ENCODE peak calls at places on chromosomes 3 and 15, in seven cellular contexts. N is activated CD4-positive, alpha-beta T cell treated with anti-CD3 and anti-CD28 coated beads for 48 hours; F is T-helper 17 cell; Y is endodermal cell; Z is AG08395; M is iris pigment epithelial cell; A is activated gamma-delta T cell. X is an unnamed sample.

GRCh38 chr3:60363817-60364216 is 887.4 kb downstream of the FHIT start:
- DNase-seq in N (peak), F (no peak), Y (no peak), Z (no peak), M (no peak), A (no peak), X (no peak)

GRCh38 chr15:25710184-25710583 is 152.9 kb downstream of the ATP10A start:
- DNase-seq in N (peak), F (no peak), Y (peak), Z (peak), M (no peak), A (no peak), X (peak)

GRCh38 chr15:56149071-56149470 is 94.6 kb downstream of the RFX7 start:
- DNase-seq in N (no peak), F (no peak), Y (no peak), Z (peak), M (peak), A (no peak), X (no peak)

GRCh38 chr3:36763111-36763849 is 1.1 kb downstream of the DCLK3 start:
- DNase-seq in N (no peak), F (no peak), Y (peak), Z (no peak), M (no peak), A (no peak), X (no peak)

GRCh38 chr3:54424283-54424682 is 301.9 kb downstream of the CACNA2D3 start:
- DNase-seq in N (no peak), F (no peak), Y (no peak), Z (no peak), M (no peak), A (no peak), X (no peak)

GRCh38 chr15:51134416-51135199 is 39.9 kb upstream of the TNFAIP8L3 start:
- DNase-seq in N (no peak), F (no peak), Y (no peak), Z (no peak), M (peak), A (no peak), X (no peak)

GRCh38 chr3:7565574-7565973 is 704.7 kb downstream of the GRM7 start:
- DNase-seq in N (no peak), F (no peak), Y (no peak), Z (no peak), M (no peak), A (no peak), X (no peak)

GRCh38 chr15:55737373-55737772 is 5.6 kb downstream of the PRTG start:
- DNase-seq in N (no peak), F (no peak), Y (no peak), Z (no peak), M (peak), A (no peak), X (peak)

GRCh38 chr3:126433496-126434263 is 39.0 kb downstream of the CFAP100 start:
- DNase-seq in N (no peak), F (no peak), Y (peak), Z (no peak), M (no peak), A (no peak), X (peak)

GRCh38 chr3:10354373-10355015 is 33.6 kb upstream of the SEC13 start:
- DNase-seq in N (no peak), F (no peak), Y (no peak), Z (no peak), M (no peak), A (no peak), X (no peak)

GRCh38 chr3:25856902-25857518 is 67.1 kb downstream of the OXSM start:
- DNase-seq in N (no peak), F (no peak), Y (no peak), Z (peak), M (peak), A (no peak), X (no peak)

GRCh38 chr3:193594946-193595689 is 2.1 kb downstream of the OPA1 start:
- DNase-seq in N (no peak), F (no peak), Y (no peak), Z (peak), M (peak), A (no peak), X (no peak)

GRCh38 chr3:58480309-58480708 is 11.6 kb upstream of the KCTD6 start:
- DNase-seq in N (no peak), F (no peak), Y (no peak), Z (no peak), M (no peak), A (no peak), X (no peak)

GRCh38 chr15:57784081-57784488 is 77.6 kb downstream of the POLR2M start:
- DNase-seq in N (no peak), F (no peak), Y (no peak), Z (peak), M (peak), A (no peak), X (no peak)